ENCODE peak calls at places on chromosomes 11 and 22, in eight cellular contexts. Y, W, F, X, C, R, A and J are unnamed samples.
A peak's percentile ranks its signal among the peaks of the same experiment; 100 is the strongest.

GRCh38 chr11:70883323-70883940 is 368.9 kb downstream of the SHANK2 start:
- DNase-seq in Y (no peak), R (no peak), C (no peak), X (no peak), A (no peak), F (no peak), W (no peak), J (no peak)

GRCh38 chr11:2289859-2290258 is 11.9 kb downstream of the C11orf21 start:
- DNase-seq in F (no peak), Y (no peak), C (no peak), X (no peak), A (no peak), R (no peak), W (no peak), J (no peak)

GRCh38 chr11:1994121-1994520 is 3.5 kb downstream of the H19 start:
- DNase-seq in F (no peak), A (peak; percentile 18), C (no peak), Y (no peak), W (no peak), R (no peak), X (no peak), J (no peak)

GRCh38 chr11:97516688-97517087 is 1126.9 kb downstream of the JRKL start:
- DNase-seq in A (no peak), C (no peak), W (peak; percentile 18), F (no peak), X (no peak), R (no peak), Y (no peak), J (no peak)

GRCh38 chr11:64028398-64029115 is 7.2 kb upstream of the FLRT1 start:
- DNase-seq in A (no peak), W (peak; percentile 96), C (no peak), Y (peak; percentile 24), X (no peak), R (no peak), F (no peak), J (no peak)

GRCh38 chr11:86138958-86139357 is 70.1 kb upstream of the PICALM start:
- DNase-seq in A (no peak), W (no peak), C (no peak), Y (no peak), X (no peak), F (no peak), R (peak; percentile 63), J (no peak)

GRCh38 chr11:62556872-62557631 is 10.4 kb upstream of the AHNAK start:
- DNase-seq in F (no peak), A (no peak), X (peak; percentile 39), R (peak; percentile 60), W (no peak), Y (no peak), C (no peak), J (no peak)

GRCh38 chr11:124761301-124762021 is 629 bp downstream of the ESAM start:
- DNase-seq in A (peak; percentile 69), R (no peak), C (no peak), Y (no peak), W (peak; percentile 62), F (no peak), X (no peak), J (no peak)

GRCh38 chr11:121544956-121545355 is 92.2 kb upstream of the SORL1-AS1 start:
- DNase-seq in R (no peak), W (no peak), C (no peak), F (no peak), A (no peak), X (no peak), Y (no peak), J (no peak)

GRCh38 chr11:279966-280761 is 2.0 kb downstream of the NLRP6 start:
- DNase-seq in A (peak; percentile 30), F (no peak), W (peak; percentile 74), X (no peak), C (peak; percentile 47), R (no peak), Y (no peak), J (no peak)

GRCh38 chr11:117720061-117720511 is 76.9 kb downstream of the DSCAML1 start:
- DNase-seq in R (no peak), X (no peak), F (no peak), Y (no peak), W (peak; percentile 69), C (no peak), A (no peak), J (no peak)

GRCh38 chr22:42976131-42976530 is 38.8 kb downstream of the PACSIN2 start:
- DNase-seq in Y (no peak), C (no peak), A (no peak), X (no peak), W (peak; percentile 48), R (no peak), F (no peak), J (no peak)

GRCh38 chr11:133403900-133404299 is 128.4 kb downstream of the OPCML start:
- DNase-seq in X (no peak), C (peak; percentile 1), W (peak; percentile 75), Y (no peak), R (no peak), A (no peak), F (no peak), J (no peak)

GRCh38 chr22:25566812-25567211 is 2.3 kb downstream of the GRK3 start:
- DNase-seq in Y (no peak), C (no peak), R (no peak), X (no peak), A (no peak), W (no peak), F (no peak), J (no peak)

GRCh38 chr11:45332486-45332934 is 46.4 kb upstream of the SYT13 start:
- DNase-seq in F (no peak), W (peak; percentile 72), Y (peak; percentile 49), A (no peak), R (no peak), C (no peak), X (no peak), J (peak; percentile 12)

GRCh38 chr11:6365659-6366058 is 24.6 kb upstream of the SMPD1 start:
- DNase-seq in W (no peak), A (no peak), C (no peak), R (no peak), F (no peak), X (no peak), Y (no peak), J (no peak)

DNA sequence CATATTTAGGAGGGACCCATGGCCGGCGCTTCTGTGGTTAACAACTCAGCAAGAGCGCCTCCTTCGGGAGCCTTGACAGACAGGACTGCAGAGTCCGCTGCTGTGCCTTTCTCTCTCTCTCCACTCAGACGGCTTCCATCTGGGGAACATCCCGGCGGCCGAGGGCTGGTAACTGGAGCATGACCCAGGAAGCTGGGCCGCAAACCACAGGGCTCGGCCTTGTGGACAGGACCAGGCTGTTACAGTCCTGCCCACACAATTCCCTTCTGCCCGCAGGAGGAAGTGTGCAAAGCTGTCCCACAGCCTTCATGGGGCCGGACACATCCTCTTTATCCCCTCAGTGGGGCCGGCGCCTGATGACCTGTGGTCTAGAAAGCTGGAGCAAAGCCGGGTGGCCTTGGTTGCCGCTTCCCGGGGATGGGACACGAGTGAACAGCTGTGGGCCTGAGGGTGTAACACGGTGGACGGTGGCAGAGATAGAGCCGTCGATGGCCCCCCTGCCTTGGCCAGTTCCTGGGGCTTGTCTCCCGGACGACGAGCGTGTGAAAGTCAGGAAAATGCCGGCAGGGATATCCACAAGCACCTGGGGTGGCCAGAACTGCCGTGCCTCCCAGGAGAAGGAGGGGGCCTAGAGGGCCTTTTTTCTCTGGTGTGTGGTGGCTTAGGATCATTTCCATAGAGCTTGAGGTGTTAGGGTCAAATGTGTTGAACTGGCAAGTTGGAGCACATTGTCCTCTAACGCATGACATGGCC is 50.1 kb downstream of the FBLN1 start:
- DNase-seq in A (peak; percentile 88), X (peak; percentile 20), F (peak; percentile 86), W (peak; percentile 73), Y (peak; percentile 97), C (peak; percentile 24), R (peak; percentile 28), J (no peak)
- TF ChIP-seq CTCF in A (peak; percentile 12), X (peak; percentile 56), F (peak; percentile 67), W (peak; percentile 43), Y (peak; percentile 51), C (peak; percentile 11), R (no peak), J (peak; percentile 35)

GRCh38 chr22:31291716-31292644 is at the start of gene PIK3IP1:
- DNase-seq in C (peak; percentile 94), F (peak; percentile 46), X (peak; percentile 87), W (peak; percentile 98), Y (peak; percentile 89), R (peak; percentile 73), A (peak; percentile 87), J (peak; percentile 69)
- H3K4me3 ChIP-seq in C (peak within 1 kb of the TSS; percentile 85), F (peak within 1 kb of the TSS; percentile 71), X (peak within 1 kb of the TSS; percentile 35), W (peak within 1 kb of the TSS; percentile 57), Y (peak within 1 kb of the TSS; percentile 70), R (peak within 1 kb of the TSS; percentile 85), A (peak within 1 kb of the TSS; percentile 53), J (peak within 1 kb of the TSS; percentile 49)

GRCh38 chr22:17120711-17121234 is 387 bp downstream of the TMEM121B start:
- DNase-seq in Y (no peak), W (peak; percentile 39), X (no peak), C (peak; percentile 13), A (no peak), F (no peak), R (no peak), J (no peak)

GRCh38 chr22:17120281-17120680 is 879 bp downstream of the TMEM121B start:
- DNase-seq in A (peak; percentile 74), W (peak; percentile 92), R (no peak), X (no peak), F (no peak), Y (peak; percentile 24), C (peak; percentile 57), J (peak; percentile 12)

GRCh38 chr22:17118342-17118741 is 2.8 kb downstream of the TMEM121B start:
- DNase-seq in F (no peak), R (no peak), C (no peak), X (no peak), A (no peak), Y (no peak), W (no peak), J (no peak)

GRCh38 chr22:17117890-17118289 is 3.3 kb downstream of the TMEM121B start:
- DNase-seq in Y (no peak), R (no peak), W (no peak), X (no peak), F (no peak), A (no peak), C (no peak), J (no peak)

GRCh38 chr22:17119481-17120202 is 1.5 kb downstream of the TMEM121B start:
- DNase-seq in A (no peak), X (no peak), W (peak; percentile 80), C (no peak), R (no peak), F (no peak), Y (peak; percentile 17), J (no peak)
- TF ChIP-seq CTCF in A (peak; percentile 43), X (peak; percentile 3), W (peak; percentile 76), C (no peak), R (no peak), F (no peak), Y (peak; percentile 23), J (peak; percentile 6)

DNA sequence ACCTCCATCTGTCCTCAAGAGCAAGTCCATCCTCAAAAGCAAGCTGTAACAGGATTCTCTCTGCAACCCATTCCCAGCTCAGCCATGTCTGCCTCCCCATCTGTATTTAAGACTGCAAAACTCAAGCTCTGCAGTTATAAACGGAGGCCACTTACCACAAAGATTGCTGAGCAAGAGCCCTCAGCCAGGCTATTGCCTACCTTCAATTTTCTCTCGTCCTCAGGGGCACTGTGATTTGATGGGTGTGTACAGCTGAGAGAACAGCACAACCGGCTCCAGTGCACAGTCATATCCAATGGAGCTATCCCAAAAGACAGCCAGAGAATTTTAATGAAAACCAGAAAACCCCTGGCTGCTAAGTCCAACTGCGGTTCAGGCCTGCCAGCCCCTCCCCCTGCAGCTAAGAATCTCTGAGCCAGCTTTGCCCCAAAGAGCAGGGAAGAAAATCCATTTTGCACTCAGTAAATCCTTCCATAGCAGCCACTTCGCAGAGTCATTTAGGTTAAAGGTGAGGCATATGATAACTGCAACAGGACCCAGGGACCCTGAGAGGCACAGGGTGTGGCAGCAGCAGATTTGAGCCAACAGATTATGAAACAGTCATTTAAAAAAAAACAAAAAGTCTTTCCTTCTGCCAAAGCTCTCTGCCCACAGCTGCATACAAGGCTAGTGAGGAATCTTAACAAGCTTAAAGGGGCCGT is 37.6 kb downstream of the RAB30 start:
- DNase-seq in X (peak; percentile 65), F (peak; percentile 87), R (peak; percentile 79), A (no peak), C (peak; percentile 62), W (peak; percentile 31), Y (peak; percentile 89), J (peak; percentile 82)
- H3K4me3 ChIP-seq in X (no peak overlapping the region), F (no peak overlapping the region), R (no peak overlapping the region), A (peak overlapping the region; percentile 42), C (peak overlapping the region; percentile 4), W (no peak overlapping the region), Y (peak overlapping the region; percentile 42), J (peak overlapping the region; percentile 20)